ENCODE peak calls at places on chromosomes 7 and 10, in six cellular contexts. I is H9, T is IMR-90, K is mesenchymal stem cell, U is H1, M is trophoblast cell. E is an unnamed sample.

GRCh38 chr10:4068255-4069028 is 283.4 kb upstream of the KLF6 start:
- DNase-seq in I (no peak), T (no peak), K (peak), U (no peak), M (peak), E (no peak)

GRCh38 chr10:100345570-100346330 is 1.3 kb upstream of the SCD start:
- DNase-seq in I (no peak), T (peak), K (peak), U (no peak), M (peak), E (no peak)

GRCh38 chr10:131748831-131749766 is 151.7 kb upstream of the PPP2R2D start:
- DNase-seq in I (no peak), T (no peak), K (no peak), U (no peak), M (no peak), E (no peak)

GRCh38 chr10:52621635-52622079 is 150.9 kb downstream of the MBL2 start:
- DNase-seq in I (no peak), T (peak), K (no peak), U (no peak), M (no peak), E (no peak)

GRCh38 chr10:72328829-72329204 is 25.9 kb downstream of the DNAJB12 start:
- DNase-seq in I (no peak), T (no peak), K (no peak), U (no peak), M (no peak), E (no peak)

GRCh38 chr10:100872034-100872791 is 40.5 kb upstream of the SLF2 start:
- DNase-seq in I (peak), T (peak), K (no peak), U (peak), M (no peak), E (no peak)

GRCh38 chr10:391304-391703 is 256.0 kb downstream of the ZMYND11 start:
- DNase-seq in I (no peak), T (no peak), K (no peak), U (no peak), M (no peak), E (no peak)

GRCh38 chr7:16891338-16891737 is 9.6 kb upstream of the AGR3 start:
- DNase-seq in I (peak), T (peak), K (peak), U (no peak), M (peak), E (no peak)

GRCh38 chr7:5766321-5766761 is 15.1 kb downstream of the RNF216 start:
- DNase-seq in I (no peak), T (peak), K (peak), U (no peak), M (no peak), E (no peak)

GRCh38 chr10:92697663-92698511 is 8.1 kb downstream of the HHEX start:
- DNase-seq in I (no peak), T (peak), K (peak), U (no peak), M (no peak), E (no peak)

GRCh38 chr7:44521347-44522095 is 19.6 kb downstream of the NPC1L1 start:
- DNase-seq in I (no peak), T (no peak), K (no peak), U (no peak), M (no peak), E (no peak)

GRCh38 chr7:92720604-92721350 is 115.6 kb downstream of the CDK6 start:
- DNase-seq in I (no peak), T (no peak), K (no peak), U (no peak), M (no peak), E (no peak)

GRCh38 chr10:125141150-125141859 is 19.1 kb downstream of the CTBP2 start:
- DNase-seq in I (no peak), T (no peak), K (no peak), U (no peak), M (no peak), E (no peak)

GRCh38 chr7:157735826-157736225 is 399.0 kb downstream of the DNAJB6 start:
- DNase-seq in I (no peak), T (no peak), K (no peak), U (no peak), M (no peak), E (no peak)
- H3K14ac ChIP-seq in I (no peak), T (no peak), K (no peak), U (no peak), M (no peak), E (no peak)

DNA sequence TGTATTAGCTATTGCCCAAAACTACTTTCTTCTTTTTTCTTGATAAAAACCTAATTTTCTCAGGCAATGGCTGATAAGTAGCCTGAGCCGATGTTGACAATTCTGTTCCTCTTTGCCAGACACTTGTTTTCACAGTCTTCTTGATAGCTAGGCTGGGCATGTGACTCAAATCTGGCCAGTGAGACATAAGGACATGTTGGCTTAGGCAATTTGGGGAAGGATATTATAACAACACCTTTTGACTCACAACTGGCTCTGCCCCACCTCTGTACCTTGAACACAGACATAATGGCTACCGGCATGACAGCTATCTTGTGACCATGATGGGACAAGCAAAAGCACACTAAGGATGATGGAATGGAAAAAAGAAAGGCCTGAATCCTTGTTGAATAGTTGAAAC is 72.9 kb upstream of the GPR22 start:
- DNase-seq in I (no peak), T (no peak), K (no peak), U (no peak), M (peak), E (no peak)
- H3K14ac ChIP-seq in I (no peak), T (peak), K (no peak), U (no peak), M (no peak), E (no peak)

GRCh38 chr7:33775790-33776189 is 129.5 kb upstream of the BMPER start:
- DNase-seq in I (no peak), T (no peak), K (no peak), U (no peak), M (no peak), E (no peak)
- H3K14ac ChIP-seq in I (no peak), T (no peak), K (no peak), U (no peak), M (no peak), E (no peak)

DNA sequence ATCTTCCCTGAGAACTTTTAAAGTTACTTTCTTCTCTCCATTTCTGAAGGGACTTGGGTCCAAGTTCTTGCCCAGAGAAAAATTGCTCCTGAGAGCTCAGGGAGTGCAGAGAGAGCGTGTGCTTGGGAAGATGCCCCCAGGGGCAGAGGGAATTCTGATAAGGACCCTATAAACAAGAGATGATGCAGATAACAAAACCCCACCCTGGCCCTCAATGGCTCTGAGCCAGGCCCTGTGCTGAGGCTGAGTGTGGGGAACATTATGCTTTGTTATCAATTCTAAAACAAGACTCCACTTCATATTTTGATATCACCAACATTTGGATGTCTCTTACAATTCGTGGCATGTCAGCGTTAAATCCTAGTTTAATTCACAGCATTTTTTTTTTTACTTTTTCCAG is 34.4 kb upstream of the HABP2 start:
- DNase-seq in I (no peak), T (no peak), K (no peak), U (no peak), M (no peak), E (no peak)
- H3K14ac ChIP-seq in I (no peak), T (no peak), K (no peak), U (no peak), M (no peak), E (no peak)